ENCODE peak calls at places on chromosomes 5 and 9, in five cellular contexts. One of them, this sample, is unnamed.

GRCh38 chr9:136222896-136223266 is 18.0 kb upstream of the LHX3 start:
- DNase-seq in GM23338: no peak
- DNase-seq in sigmoid colon: no peak
- DNase-seq in H1: no peak
- DNase-seq in spleen: no peak
- DNase-seq in this sample: no peak

GRCh38 chr5:151825445-151825844 is 53.7 kb downstream of the G3BP1 start:
- DNase-seq in GM23338: peak
- DNase-seq in sigmoid colon: peak
- DNase-seq in H1: peak
- DNase-seq in spleen: no peak
- DNase-seq in this sample: no peak

GRCh38 chr9:128275198-128276007 is at the start of gene GOLGA2:
- DNase-seq in GM23338: peak
- DNase-seq in sigmoid colon: peak
- DNase-seq in H1: no peak
- DNase-seq in spleen: no peak
- DNase-seq in this sample: peak

GRCh38 chr9:124329996-124330714 is 72.4 kb downstream of the NEK6 start:
- DNase-seq in GM23338: no peak
- DNase-seq in sigmoid colon: no peak
- DNase-seq in H1: no peak
- DNase-seq in spleen: no peak
- DNase-seq in this sample: no peak

GRCh38 chr9:96719538-96720315 is 58.2 kb downstream of the ZNF510 start:
- DNase-seq in GM23338: peak
- DNase-seq in sigmoid colon: no peak
- DNase-seq in H1: no peak
- DNase-seq in spleen: no peak
- DNase-seq in this sample: no peak

GRCh38 chr9:133276001-133276884 is 1.2 kb upstream of the ABO start:
- DNase-seq in GM23338: no peak
- DNase-seq in sigmoid colon: no peak
- DNase-seq in H1: no peak
- DNase-seq in spleen: no peak
- DNase-seq in this sample: no peak

GRCh38 chr9:116686135-116686534 is 970 bp upstream of the TRIM32 start:
- DNase-seq in GM23338: no peak
- DNase-seq in sigmoid colon: no peak
- DNase-seq in H1: no peak
- DNase-seq in spleen: no peak
- DNase-seq in this sample: no peak

GRCh38 chr9:17531642-17532254 is 47.1 kb upstream of the SH3GL2 start:
- DNase-seq in GM23338: peak
- DNase-seq in sigmoid colon: no peak
- DNase-seq in H1: peak
- DNase-seq in spleen: no peak
- DNase-seq in this sample: peak

GRCh38 chr9:97851450-97851883 is 1.6 kb upstream of the FOXE1 start:
- DNase-seq in GM23338: peak
- DNase-seq in sigmoid colon: no peak
- DNase-seq in H1: no peak
- DNase-seq in spleen: no peak
- DNase-seq in this sample: no peak

GRCh38 chr5:139014726-139015125 is 139.6 kb upstream of the LRRTM2 start:
- DNase-seq in GM23338: no peak
- DNase-seq in sigmoid colon: no peak
- DNase-seq in H1: no peak
- DNase-seq in spleen: no peak
- DNase-seq in this sample: no peak

GRCh38 chr9:89850633-89851325 is 246.0 kb downstream of the GADD45G start:
- DNase-seq in GM23338: no peak
- DNase-seq in sigmoid colon: peak
- DNase-seq in H1: no peak
- DNase-seq in spleen: peak
- DNase-seq in this sample: no peak

GRCh38 chr5:75558972-75559632 is 47.4 kb downstream of the POLK start:
- DNase-seq in GM23338: no peak
- DNase-seq in sigmoid colon: no peak
- DNase-seq in H1: no peak
- DNase-seq in spleen: no peak
- DNase-seq in this sample: no peak

GRCh38 chr5:134517553-134517952 is 7.9 kb upstream of the JADE2 start:
- DNase-seq in GM23338: no peak
- DNase-seq in sigmoid colon: no peak
- DNase-seq in H1: no peak
- DNase-seq in spleen: no peak
- DNase-seq in this sample: no peak

GRCh38 chr5:176675676-176676360 is 28.5 kb downstream of the TSPAN17 start:
- DNase-seq in GM23338: peak
- DNase-seq in sigmoid colon: no peak
- DNase-seq in H1: peak
- DNase-seq in spleen: no peak
- DNase-seq in this sample: no peak

GRCh38 chr5:158023266-158023665 is 164.3 kb upstream of the CLINT1 start:
- DNase-seq in GM23338: no peak
- DNase-seq in sigmoid colon: no peak
- DNase-seq in H1: no peak
- DNase-seq in spleen: no peak
- DNase-seq in this sample: no peak

GRCh38 chr5:132094393-132095076 is 20.9 kb downstream of the CSF2 start:
- DNase-seq in GM23338: no peak
- DNase-seq in sigmoid colon: no peak
- DNase-seq in H1: no peak
- DNase-seq in spleen: peak
- DNase-seq in this sample: no peak

GRCh38 chr9:136463578-136463977 is 19.3 kb downstream of the SEC16A start:
- DNase-seq in GM23338: no peak
- DNase-seq in sigmoid colon: no peak
- DNase-seq in H1: no peak
- DNase-seq in spleen: no peak
- DNase-seq in this sample: no peak

GRCh38 chr9:93090091-93090655 is 5.8 kb upstream of the CARD19 start:
- DNase-seq in GM23338: no peak
- DNase-seq in sigmoid colon: peak
- DNase-seq in H1: no peak
- DNase-seq in spleen: peak
- DNase-seq in this sample: no peak

GRCh38 chr5:109959652-109960051 is 269.9 kb downstream of the MAN2A1 start:
- DNase-seq in GM23338: peak
- DNase-seq in sigmoid colon: no peak
- DNase-seq in H1: no peak
- DNase-seq in spleen: no peak
- DNase-seq in this sample: no peak

GRCh38 chr5:42767491-42768105 is 11.0 kb downstream of the CCDC152 start:
- DNase-seq in GM23338: peak
- DNase-seq in sigmoid colon: no peak
- DNase-seq in H1: no peak
- DNase-seq in spleen: no peak
- DNase-seq in this sample: no peak

GRCh38 chr5:181263633-181264032 is 2.7 kb upstream of the TRIM52 start:
- DNase-seq in GM23338: no peak
- DNase-seq in sigmoid colon: no peak
- DNase-seq in H1: no peak
- DNase-seq in spleen: no peak
- DNase-seq in this sample: no peak

GRCh38 chr9:91126761-91127420 is 234.8 kb downstream of the AUH start:
- DNase-seq in GM23338: no peak
- DNase-seq in sigmoid colon: no peak
- DNase-seq in H1: no peak
- DNase-seq in spleen: no peak
- DNase-seq in this sample: no peak

GRCh38 chr9:68975644-68976043 is 38.3 kb downstream of the PRKACG start:
- DNase-seq in GM23338: no peak
- DNase-seq in sigmoid colon: no peak
- DNase-seq in H1: no peak
- DNase-seq in spleen: no peak
- DNase-seq in this sample: no peak
- TF ChIP-seq POLR2AphosphoS5 in GM23338: no peak
- TF ChIP-seq POLR2AphosphoS5 in sigmoid colon: no peak
- TF ChIP-seq POLR2AphosphoS5 in H1: no peak
- TF ChIP-seq POLR2AphosphoS5 in spleen: no peak
- TF ChIP-seq POLR2AphosphoS5 in this sample: no peak

DNA sequence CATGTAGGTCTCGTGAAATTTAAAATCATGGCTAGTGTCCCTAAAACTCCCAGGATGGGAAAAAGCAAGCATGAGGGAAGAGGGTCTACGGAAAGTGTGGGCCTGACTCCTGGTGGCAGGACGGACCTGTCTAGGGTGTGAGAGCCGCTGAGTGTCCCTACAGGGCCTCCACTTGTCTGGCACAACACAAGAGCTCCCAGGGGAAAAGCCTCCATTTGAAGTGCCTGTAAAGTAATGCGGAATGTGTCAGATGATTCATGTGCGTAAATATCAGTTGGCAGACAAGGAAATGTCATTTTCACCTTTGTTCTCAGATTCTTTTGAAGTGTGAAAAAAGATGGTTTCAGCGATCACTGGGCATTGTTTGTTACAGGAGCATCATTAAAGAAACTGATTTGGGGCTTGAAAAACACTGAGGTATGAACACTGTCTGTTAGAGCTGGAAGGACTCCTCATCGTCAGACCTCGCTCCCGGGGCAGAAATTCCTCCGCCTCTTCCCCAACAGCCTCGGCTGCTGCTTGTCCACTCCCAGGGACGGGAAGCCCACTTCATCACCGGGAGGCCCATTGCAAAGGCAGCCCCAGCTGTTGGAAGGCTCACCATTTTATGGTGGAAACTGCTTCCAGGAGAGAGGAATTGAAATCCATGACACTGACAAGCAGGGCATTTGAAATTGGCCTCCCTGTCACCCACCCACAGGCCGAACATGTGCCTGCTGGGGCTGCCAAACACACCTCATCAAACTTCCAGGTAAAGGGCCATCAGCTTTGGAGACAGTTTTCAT is 240.8 kb downstream of the FSTL4 start:
- DNase-seq in GM23338: no peak
- DNase-seq in sigmoid colon: no peak
- DNase-seq in H1: no peak
- DNase-seq in spleen: no peak
- DNase-seq in this sample: no peak
- TF ChIP-seq POLR2AphosphoS5 in GM23338: no peak
- TF ChIP-seq POLR2AphosphoS5 in sigmoid colon: no peak
- TF ChIP-seq POLR2AphosphoS5 in H1: no peak
- TF ChIP-seq POLR2AphosphoS5 in spleen: no peak
- TF ChIP-seq POLR2AphosphoS5 in this sample: no peak

DNA sequence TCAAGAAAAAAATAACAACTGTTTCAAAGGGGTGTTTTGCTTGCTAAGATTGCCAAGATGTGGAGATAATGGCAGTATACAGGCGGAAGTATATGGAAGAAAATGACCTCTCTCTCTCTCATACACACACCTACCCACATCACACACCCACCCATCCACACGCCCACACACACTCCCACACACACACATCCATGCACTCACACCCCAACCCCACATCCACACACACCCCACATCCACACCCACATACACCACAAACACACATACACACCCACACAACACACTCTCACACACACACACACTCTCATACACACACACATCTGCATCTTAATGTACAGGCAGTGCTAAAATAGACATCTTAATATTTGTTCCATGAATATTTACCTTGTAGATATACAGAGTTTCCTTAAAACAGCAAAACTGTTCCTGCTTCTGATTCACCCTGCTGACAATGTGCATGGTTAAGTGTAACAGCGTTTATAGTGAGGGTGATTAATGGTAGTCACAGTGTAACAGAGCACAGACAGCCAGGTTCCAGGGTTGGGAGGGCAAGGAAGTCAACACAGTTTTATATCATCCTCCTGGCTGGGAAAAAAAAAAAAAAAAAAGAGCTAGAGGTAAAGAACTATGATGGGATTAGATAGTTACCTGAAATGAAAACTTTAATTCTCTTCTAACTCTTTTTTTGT is 8.3 kb downstream of the BHMT2 start:
- DNase-seq in GM23338: no peak
- DNase-seq in sigmoid colon: no peak
- DNase-seq in H1: no peak
- DNase-seq in spleen: no peak
- DNase-seq in this sample: no peak
- TF ChIP-seq POLR2AphosphoS5 in GM23338: no peak
- TF ChIP-seq POLR2AphosphoS5 in sigmoid colon: peak
- TF ChIP-seq POLR2AphosphoS5 in H1: no peak
- TF ChIP-seq POLR2AphosphoS5 in spleen: no peak
- TF ChIP-seq POLR2AphosphoS5 in this sample: no peak

DNA sequence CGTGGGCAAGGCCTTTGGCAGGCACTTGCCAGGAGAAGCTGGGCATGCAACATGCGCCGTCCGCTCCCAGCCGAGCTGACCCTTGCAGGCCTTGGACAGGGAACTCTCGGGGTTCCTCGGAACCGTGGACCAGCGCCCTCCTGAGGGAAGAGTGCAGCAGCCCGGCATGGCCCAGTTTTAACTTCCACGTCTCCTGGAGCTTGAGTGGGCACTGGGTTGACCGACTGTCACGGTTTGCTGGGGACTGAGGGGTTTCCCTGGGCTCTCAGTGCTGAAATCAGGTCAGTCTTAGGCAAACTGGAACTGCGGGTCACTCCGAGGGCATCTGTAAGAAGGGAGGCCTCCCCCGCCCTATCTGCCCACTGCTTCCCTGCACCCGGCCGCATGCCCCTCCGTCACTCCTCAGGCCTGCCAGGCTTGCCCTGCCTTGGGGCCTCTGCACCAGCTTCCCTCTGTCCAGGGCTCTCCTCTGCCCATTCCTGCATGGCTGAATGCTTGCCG is 87.0 kb upstream of the PHYKPL start:
- DNase-seq in GM23338: peak
- DNase-seq in sigmoid colon: peak
- DNase-seq in H1: no peak
- DNase-seq in spleen: peak
- DNase-seq in this sample: no peak
- TF ChIP-seq POLR2AphosphoS5 in GM23338: no peak
- TF ChIP-seq POLR2AphosphoS5 in sigmoid colon: no peak
- TF ChIP-seq POLR2AphosphoS5 in H1: no peak
- TF ChIP-seq POLR2AphosphoS5 in spleen: no peak
- TF ChIP-seq POLR2AphosphoS5 in this sample: no peak

GRCh38 chr5:120604898-120605297 is 140.8 kb downstream of the PRR16 start:
- DNase-seq in GM23338: no peak
- DNase-seq in sigmoid colon: no peak
- DNase-seq in H1: no peak
- DNase-seq in spleen: no peak
- DNase-seq in this sample: no peak
- TF ChIP-seq POLR2AphosphoS5 in GM23338: no peak
- TF ChIP-seq POLR2AphosphoS5 in sigmoid colon: no peak
- TF ChIP-seq POLR2AphosphoS5 in H1: no peak
- TF ChIP-seq POLR2AphosphoS5 in spleen: no peak
- TF ChIP-seq POLR2AphosphoS5 in this sample: no peak